ENCODE peak calls at places on chromosomes 12 and 14, in six cellular contexts. M, X, H, L, J and B are unnamed samples.

GRCh38 chr14:74932401-74932901 is 9.4 kb upstream of the RPS6KL1 start:
- DNase-seq in X (no peak), H (peak; percentile 48), L (no peak), J (no peak), M (no peak), B (no peak)

GRCh38 chr14:33799705-33800269 is 151.1 kb downstream of the EGLN3 start:
- DNase-seq in L (peak; percentile 13), M (no peak), J (no peak), X (no peak), H (no peak), B (no peak)

GRCh38 chr12:89085421-89085820 is 266.9 kb downstream of the DUSP6 start:
- DNase-seq in M (no peak), J (peak; percentile 30), L (no peak), H (no peak), X (no peak), B (no peak)

GRCh38 chr12:131418884-131419283 is 292.0 kb upstream of the SFSWAP start:
- DNase-seq in H (no peak), L (no peak), J (no peak), X (no peak), M (no peak), B (no peak)

GRCh38 chr12:31118347-31118830 is 44.7 kb downstream of the DDX11 start:
- DNase-seq in L (peak; percentile 26), X (no peak), J (no peak), H (no peak), M (peak; percentile 85), B (peak; percentile 71)

GRCh38 chr12:57760347-57760982 is 5.6 kb downstream of the MARCHF9 start:
- DNase-seq in J (no peak), M (no peak), X (no peak), H (no peak), L (peak; percentile 69), B (no peak)

GRCh38 chr14:71720978-71721624 is 211.1 kb upstream of the RGS6 start:
- DNase-seq in H (peak; percentile 40), M (no peak), J (peak; percentile 81), X (no peak), L (peak; percentile 61), B (no peak)

GRCh38 chr14:106845286-106846087 is 1319.1 kb downstream of the TMEM121 start:
- DNase-seq in L (no peak), M (no peak), X (no peak), H (peak; percentile 59), J (no peak), B (no peak)

GRCh38 chr12:48542300-48542928 is 17.0 kb downstream of the OR8S1 start:
- DNase-seq in L (no peak), X (no peak), H (no peak), J (no peak), M (no peak), B (no peak)

GRCh38 chr12:71469235-71469873 is 29.8 kb downstream of the LGR5 start:
- DNase-seq in X (no peak), J (peak; percentile 13), L (peak; percentile 12), M (no peak), H (no peak), B (no peak)

GRCh38 chr14:96352708-96353107 is 10.4 kb downstream of the ATG2B start:
- DNase-seq in J (no peak), H (no peak), X (no peak), L (no peak), M (no peak), B (no peak)

GRCh38 chr12:100554608-100555077 is 18.8 kb upstream of the GAS2L3 start:
- DNase-seq in H (no peak), X (no peak), J (peak; percentile 89), M (no peak), L (no peak), B (no peak)

GRCh38 chr12:53200458-53201169 is 6.4 kb downstream of the ITGB7 start:
- DNase-seq in M (peak; percentile 21), H (no peak), X (no peak), J (no peak), L (no peak), B (no peak)

GRCh38 chr14:86639146-86639545 is 1109.2 kb downstream of the FLRT2 start:
- DNase-seq in M (no peak), J (no peak), X (no peak), H (no peak), L (no peak), B (no peak)

GRCh38 chr12:119693006-119693405 is 25.1 kb downstream of the PRKAB1 start:
- DNase-seq in L (no peak), X (peak; percentile 74), M (no peak), J (peak; percentile 88), H (no peak), B (no peak)

GRCh38 chr12:21265932-21266331 is 68.8 kb downstream of the SLCO1A2 start:
- DNase-seq in L (no peak), H (no peak), X (no peak), J (no peak), M (no peak), B (no peak)

GRCh38 chr12:52033506-52034258 is 17.6 kb upstream of the NR4A1 start:
- DNase-seq in M (peak; percentile 89), H (no peak), X (no peak), L (no peak), J (no peak), B (no peak)

GRCh38 chr14:61099221-61099835 is 118.3 kb downstream of the SLC38A6 start:
- DNase-seq in J (no peak), H (no peak), M (no peak), L (no peak), X (no peak), B (no peak)

GRCh38 chr12:131896811-131897270 is 2.4 kb downstream of the ULK1 start:
- DNase-seq in J (no peak), X (peak; percentile 93), M (no peak), L (no peak), H (no peak), B (peak; percentile 68)

GRCh38 chr12:6916426-6917200 is 2.2 kb downstream of the ENO2 start:
- DNase-seq in X (no peak), L (no peak), H (no peak), J (no peak), M (no peak), B (no peak)

GRCh38 chr14:103188691-103189480 is 65.6 kb downstream of the TNFAIP2 start:
- DNase-seq in M (peak; percentile 85), H (peak; percentile 52), X (no peak), J (no peak), L (peak; percentile 61), B (no peak)
- TF ChIP-seq CTCF in M (no peak), H (peak; percentile 45), X (no peak), J (peak; percentile 11), L (no peak), B (peak; percentile 50)

GRCh38 chr14:31947076-31947475 is 130.0 kb upstream of the ARHGAP5 start:
- DNase-seq in X (no peak), J (no peak), H (no peak), M (no peak), L (no peak), B (no peak)
- TF ChIP-seq CTCF in X (no peak), J (no peak), H (no peak), M (no peak), L (no peak), B (no peak)

GRCh38 chr14:57486767-57487379 is 6.8 kb downstream of the CCDC198 start:
- DNase-seq in J (peak; percentile 56), H (peak; percentile 19), L (no peak), M (no peak), X (no peak), B (no peak)
- TF ChIP-seq CTCF in J (peak; percentile 77), H (peak; percentile 46), L (no peak), M (no peak), X (peak; percentile 53), B (peak; percentile 80)

GRCh38 chr12:117472983-117473382 is 111.6 kb upstream of the NOS1 start:
- DNase-seq in H (no peak), L (peak; percentile 85), M (no peak), J (no peak), X (no peak), B (no peak)
- TF ChIP-seq CTCF in H (no peak), L (peak; percentile 84), M (no peak), J (peak; percentile 39), X (no peak), B (peak; percentile 75)

GRCh38 chr14:21723431-21724045 is 49.9 kb upstream of the OR4E1 start:
- DNase-seq in X (no peak), J (no peak), H (peak; percentile 67), M (no peak), L (peak; percentile 84), B (no peak)
- TF ChIP-seq CTCF in X (no peak), J (peak; percentile 36), H (no peak), M (no peak), L (peak; percentile 61), B (peak; percentile 68)

GRCh38 chr12:28535216-28535615 is 345.0 kb downstream of the CCDC91 start:
- DNase-seq in X (no peak), H (no peak), L (no peak), J (peak; percentile 46), M (no peak), B (no peak)

GRCh38 chr12:28539691-28540323 is 349.6 kb downstream of the CCDC91 start:
- DNase-seq in X (no peak), M (no peak), H (no peak), J (no peak), L (no peak), B (no peak)

GRCh38 chr12:28540324-28540714 is 350.1 kb downstream of the CCDC91 start:
- DNase-seq in X (no peak), J (no peak), H (no peak), M (no peak), L (no peak), B (no peak)

GRCh38 chr12:28537474-28537873 is 347.2 kb downstream of the CCDC91 start:
- DNase-seq in J (no peak), X (no peak), L (no peak), H (no peak), M (no peak), B (no peak)

GRCh38 chr12:28536088-28536487 is 345.8 kb downstream of the CCDC91 start:
- DNase-seq in H (no peak), M (no peak), J (peak; percentile 61), L (no peak), X (no peak), B (no peak)
- TF ChIP-seq CTCF in H (no peak), M (no peak), J (no peak), L (no peak), X (no peak), B (no peak)

GRCh38 chr14:94598816-94599655 is 13.2 kb upstream of the SERPINA3 start:
- DNase-seq in X (peak; percentile 86), J (peak; percentile 99), M (peak; percentile 91), L (no peak), H (peak; percentile 93), B (no peak)
- TF ChIP-seq CTCF in X (no peak), J (peak; percentile 43), M (no peak), L (no peak), H (peak; percentile 4), B (peak; percentile 26)